ENCODE peak calls at places on chromosomes 7 and 10, in five cellular contexts. One of them, this sample, is unnamed.

GRCh38 chr7:2425749-2426148 is 22.3 kb downstream of the CHST12 start:
- DNase-seq in H9: no peak
- DNase-seq in H4: no peak
- DNase-seq in transverse colon: no peak
- DNase-seq in astrocyte of the hippocampus: no peak
- DNase-seq in this sample: no peak

GRCh38 chr7:105307163-105307672 is 81.5 kb downstream of the SRPK2 start:
- DNase-seq in H9: no peak
- DNase-seq in H4: no peak
- DNase-seq in transverse colon: no peak
- DNase-seq in astrocyte of the hippocampus: no peak
- DNase-seq in this sample: peak

GRCh38 chr10:124990671-124991625 is 49.0 kb downstream of the ZRANB1 start:
- DNase-seq in H9: no peak
- DNase-seq in H4: no peak
- DNase-seq in transverse colon: no peak
- DNase-seq in astrocyte of the hippocampus: no peak
- DNase-seq in this sample: no peak

GRCh38 chr7:116138202-116138801 is 72.0 kb upstream of the TES start:
- DNase-seq in H9: no peak
- DNase-seq in H4: peak
- DNase-seq in transverse colon: no peak
- DNase-seq in astrocyte of the hippocampus: peak
- DNase-seq in this sample: peak

GRCh38 chr7:103851357-103851756 is 138.1 kb downstream of the RELN start:
- DNase-seq in H9: no peak
- DNase-seq in H4: no peak
- DNase-seq in transverse colon: no peak
- DNase-seq in astrocyte of the hippocampus: peak
- DNase-seq in this sample: peak

GRCh38 chr7:6651866-6652445 is 14.8 kb downstream of the ZNF316 start:
- DNase-seq in H9: no peak
- DNase-seq in H4: no peak
- DNase-seq in transverse colon: no peak
- DNase-seq in astrocyte of the hippocampus: no peak
- DNase-seq in this sample: no peak

GRCh38 chr10:35265435-35265834 is 70.9 kb upstream of the CCNY start:
- DNase-seq in H9: no peak
- DNase-seq in H4: no peak
- DNase-seq in transverse colon: no peak
- DNase-seq in astrocyte of the hippocampus: no peak
- DNase-seq in this sample: no peak

GRCh38 chr10:109618748-109619147 is 304.6 kb downstream of the XPNPEP1 start:
- DNase-seq in H9: no peak
- DNase-seq in H4: no peak
- DNase-seq in transverse colon: no peak
- DNase-seq in astrocyte of the hippocampus: no peak
- DNase-seq in this sample: no peak

GRCh38 chr10:17394854-17395253 is 59.5 kb downstream of the ST8SIA6 start:
- DNase-seq in H9: no peak
- DNase-seq in H4: no peak
- DNase-seq in transverse colon: no peak
- DNase-seq in astrocyte of the hippocampus: no peak
- DNase-seq in this sample: no peak

GRCh38 chr7:133948588-133948987 is 178.6 kb upstream of the LRGUK start:
- DNase-seq in H9: no peak
- DNase-seq in H4: no peak
- DNase-seq in transverse colon: no peak
- DNase-seq in astrocyte of the hippocampus: no peak
- DNase-seq in this sample: peak

GRCh38 chr10:47207894-47208469 is 92.0 kb upstream of the GDF10 start:
- DNase-seq in H9: no peak
- DNase-seq in H4: no peak
- DNase-seq in transverse colon: no peak
- DNase-seq in astrocyte of the hippocampus: no peak
- DNase-seq in this sample: no peak

GRCh38 chr7:47638679-47639306 is 56.9 kb upstream of the TNS3 start:
- DNase-seq in H9: no peak
- DNase-seq in H4: no peak
- DNase-seq in transverse colon: peak
- DNase-seq in astrocyte of the hippocampus: peak
- DNase-seq in this sample: no peak

GRCh38 chr10:80787952-80788351 is 250.2 kb downstream of the SH2D4B start:
- DNase-seq in H9: no peak
- DNase-seq in H4: no peak
- DNase-seq in transverse colon: no peak
- DNase-seq in astrocyte of the hippocampus: no peak
- DNase-seq in this sample: no peak

GRCh38 chr7:133582766-133583523 is 330.1 kb downstream of the EXOC4 start:
- DNase-seq in H9: no peak
- DNase-seq in H4: no peak
- DNase-seq in transverse colon: no peak
- DNase-seq in astrocyte of the hippocampus: peak
- DNase-seq in this sample: no peak

GRCh38 chr10:13971586-13972475 is 358.9 kb downstream of the FRMD4A start:
- DNase-seq in H9: no peak
- DNase-seq in H4: no peak
- DNase-seq in transverse colon: no peak
- DNase-seq in astrocyte of the hippocampus: peak
- DNase-seq in this sample: no peak

GRCh38 chr10:132135398-132135872 is 51.3 kb upstream of the DPYSL4 start:
- DNase-seq in H9: peak
- DNase-seq in H4: no peak
- DNase-seq in transverse colon: no peak
- DNase-seq in astrocyte of the hippocampus: no peak
- DNase-seq in this sample: no peak

GRCh38 chr7:114539575-114539974 is 125.0 kb downstream of the FOXP2 start:
- DNase-seq in H9: no peak
- DNase-seq in H4: peak
- DNase-seq in transverse colon: peak
- DNase-seq in astrocyte of the hippocampus: peak
- DNase-seq in this sample: peak

GRCh38 chr7:158732483-158733219 is 28.0 kb upstream of the NCAPG2 start:
- DNase-seq in H9: no peak
- DNase-seq in H4: no peak
- DNase-seq in transverse colon: no peak
- DNase-seq in astrocyte of the hippocampus: no peak
- DNase-seq in this sample: no peak

GRCh38 chr10:8049151-8049873 is 5.2 kb upstream of the GATA3 start:
- DNase-seq in H9: no peak
- DNase-seq in H4: no peak
- DNase-seq in transverse colon: no peak
- DNase-seq in astrocyte of the hippocampus: no peak
- DNase-seq in this sample: no peak

GRCh38 chr7:6284055-6284400 is 11.6 kb upstream of the CYTH3 start:
- DNase-seq in H9: no peak
- DNase-seq in H4: no peak
- DNase-seq in transverse colon: no peak
- DNase-seq in astrocyte of the hippocampus: peak
- DNase-seq in this sample: no peak

GRCh38 chr7:75922966-75923603 is 8.1 kb downstream of the POR start:
- DNase-seq in H9: no peak
- DNase-seq in H4: no peak
- DNase-seq in transverse colon: no peak
- DNase-seq in astrocyte of the hippocampus: no peak
- DNase-seq in this sample: no peak

GRCh38 chr10:70960316-70960715 is 72.0 kb upstream of the PCBD1 start:
- DNase-seq in H9: no peak
- DNase-seq in H4: no peak
- DNase-seq in transverse colon: no peak
- DNase-seq in astrocyte of the hippocampus: no peak
- DNase-seq in this sample: no peak

GRCh38 chr7:137577184-137577583 is 233.7 kb upstream of the PTN start:
- DNase-seq in H9: no peak
- DNase-seq in H4: no peak
- DNase-seq in transverse colon: no peak
- DNase-seq in astrocyte of the hippocampus: no peak
- DNase-seq in this sample: no peak

GRCh38 chr7:115008465-115009114 is 86.7 kb downstream of the MDFIC start:
- DNase-seq in H9: no peak
- DNase-seq in H4: no peak
- DNase-seq in transverse colon: peak
- DNase-seq in astrocyte of the hippocampus: peak
- DNase-seq in this sample: no peak

GRCh38 chr7:137001041-137001440 is 132.6 kb downstream of the CHRM2 start:
- DNase-seq in H9: no peak
- DNase-seq in H4: no peak
- DNase-seq in transverse colon: no peak
- DNase-seq in astrocyte of the hippocampus: peak
- DNase-seq in this sample: no peak